ENCODE peak calls at places on chromosomes 16 and 17, in five cellular contexts. C, J, Y, X and G are unnamed samples.

GRCh38 chr16:9827062-9827752 is 355.0 kb downstream of the GRIN2A start:
- DNase-seq in C (no peak), J (no peak), Y (no peak), X (no peak), G (no peak)

GRCh38 chr17:29251969-29252866 is 5.6 kb downstream of the CRYBA1 start:
- DNase-seq in C (no peak), J (no peak), Y (peak; percentile 63), X (no peak), G (no peak)

GRCh38 chr16:86834451-86835035 is 256.2 kb downstream of the FOXL1 start:
- DNase-seq in C (no peak), J (no peak), Y (peak; percentile 42), X (no peak), G (no peak)

GRCh38 chr17:15036238-15036637 is 228.9 kb downstream of the PMP22 start:
- DNase-seq in C (no peak), J (no peak), Y (no peak), X (no peak), G (no peak)

GRCh38 chr17:42389902-42390301 is 1.7 kb upstream of the STAT3 start:
- DNase-seq in C (no peak), J (no peak), Y (no peak), X (no peak), G (no peak)

GRCh38 chr16:15876503-15876902 is 11.9 kb downstream of the CEP20 start:
- DNase-seq in C (no peak), J (no peak), Y (no peak), X (no peak), G (no peak)

GRCh38 chr17:78107976-78108725 is 20.4 kb downstream of the TMC6 start:
- DNase-seq in C (no peak), J (no peak), Y (no peak), X (no peak), G (no peak)

GRCh38 chr17:3984719-3985444 is 20.6 kb upstream of the ATP2A3 start:
- DNase-seq in C (no peak), J (no peak), Y (no peak), X (no peak), G (no peak)

GRCh38 chr17:64020068-64020766 is at the start of gene ICAM2:
- DNase-seq in C (peak; percentile 80), J (no peak), Y (no peak), X (peak; percentile 85), G (peak; percentile 86)

GRCh38 chr17:40063034-40063765 is 435 bp downstream of the THRA start:
- DNase-seq in C (no peak), J (peak; percentile 72), Y (peak; percentile 40), X (peak; percentile 27), G (peak; percentile 23)

GRCh38 chr17:47732399-47733046 is 513 bp upstream of the TBX21 start:
- DNase-seq in C (no peak), J (no peak), Y (no peak), X (no peak), G (no peak)

GRCh38 chr17:83150369-83151055 is 71.1 kb downstream of the METRNL start:
- DNase-seq in C (no peak), J (no peak), Y (no peak), X (no peak), G (no peak)

GRCh38 chr16:72876981-72877373 is 171.0 kb downstream of the ZFHX3 start:
- DNase-seq in C (no peak), J (no peak), Y (peak; percentile 26), X (no peak), G (no peak)

GRCh38 chr17:4598776-4599504 is 14.6 kb downstream of the SMTNL2 start:
- DNase-seq in C (no peak), J (no peak), Y (peak; percentile 66), X (no peak), G (no peak)

GRCh38 chr17:55398689-55399088 is 22.9 kb downstream of the MMD start:
- DNase-seq in C (no peak), J (no peak), Y (peak; percentile 38), X (no peak), G (no peak)

GRCh38 chr17:81115749-81116464 is 49.4 kb upstream of the PVALEF start:
- DNase-seq in C (no peak), J (no peak), Y (no peak), X (no peak), G (no peak)